ENCODE peak calls at places on chromosome 22, in four cellular contexts. K, Q, A and S are unnamed samples.

GRCh38 chr22:31153357-31153756 is 6.6 kb upstream of the RNF185 start:
- DNase-seq in K (no peak), Q (no peak), A (no peak), S (no peak)

GRCh38 chr22:50694099-50694498 is 21.5 kb downstream of the SHANK3 start:
- DNase-seq in K (no peak), Q (no peak), A (no peak), S (peak; percentile 2)

GRCh38 chr22:47196881-47197701 is 434.6 kb downstream of the TBC1D22A start:
- DNase-seq in K (no peak), Q (no peak), A (no peak), S (no peak)

GRCh38 chr22:43642319-43642718 is 169.8 kb downstream of the EFCAB6 start:
- DNase-seq in K (no peak), Q (no peak), A (no peak), S (no peak)

GRCh38 chr22:43853328-43853931 is 8.9 kb downstream of the SULT4A1 start:
- DNase-seq in K (no peak), Q (no peak), A (no peak), S (no peak)

GRCh38 chr22:49325531-49326395 is 501.9 kb downstream of the BRD1 start:
- DNase-seq in K (no peak), Q (no peak), A (no peak), S (no peak)

GRCh38 chr22:21009638-21010425 is 5.1 kb upstream of the P2RX6 start:
- DNase-seq in K (no peak), Q (no peak), A (no peak), S (no peak)

GRCh38 chr22:38497869-38498268 is 8.2 kb downstream of the DDX17 start:
- DNase-seq in K (no peak), Q (no peak), A (no peak), S (no peak)

GRCh38 chr22:35930933-35931332 is 97.7 kb downstream of the RBFOX2 start:
- DNase-seq in K (no peak), Q (no peak), A (no peak), S (no peak)

GRCh38 chr22:25125693-25126357 is 73.8 kb upstream of the CRYBB3 start:
- DNase-seq in K (no peak), Q (no peak), A (no peak), S (no peak)

GRCh38 chr22:33044059-33044458 is 14.1 kb downstream of the SYN3 start:
- DNase-seq in K (no peak), Q (no peak), A (no peak), S (no peak)

GRCh38 chr22:32606181-32606580 is 131.6 kb downstream of the FBXO7 start:
- DNase-seq in K (no peak), Q (no peak), A (no peak), S (no peak)

GRCh38 chr22:29290061-29290460 is 16.4 kb upstream of the GAS2L1 start:
- DNase-seq in K (no peak), Q (no peak), A (no peak), S (no peak)

GRCh38 chr22:38021201-38021600 is 36.0 kb upstream of the PICK1 start:
- DNase-seq in K (no peak), Q (no peak), A (no peak), S (no peak)

GRCh38 chr22:45969414-45969799 is 7.6 kb downstream of the WNT7B start:
- DNase-seq in K (no peak), Q (no peak), A (no peak), S (no peak)

GRCh38 chr22:39239561-39240423 is 5.0 kb downstream of the PDGFB start:
- DNase-seq in K (no peak), Q (no peak), A (no peak), S (peak; percentile 92)

GRCh38 chr22:20155330-20156041 is 4.6 kb upstream of the CCDC188 start:
- DNase-seq in K (peak; percentile 66), Q (no peak), A (no peak), S (peak; percentile 43)

GRCh38 chr22:18048041-18048440 is 23.7 kb upstream of the MICAL3 start:
- DNase-seq in K (no peak), Q (no peak), A (no peak), S (no peak)

GRCh38 chr22:43001271-43002197 is 13.4 kb downstream of the PACSIN2 start:
- DNase-seq in K (no peak), Q (no peak), A (no peak), S (no peak)

GRCh38 chr22:20881231-20881630 is 22.4 kb downstream of the SNAP29 start:
- DNase-seq in K (no peak), Q (no peak), A (no peak), S (no peak)

GRCh38 chr22:42745118-42745517 is 24.4 kb upstream of the A4GALT start:
- DNase-seq in K (no peak), Q (no peak), A (no peak), S (no peak)

GRCh38 chr22:19691007-19691720 is 23.1 kb upstream of the SEPTIN5 start:
- DNase-seq in K (no peak), Q (no peak), A (no peak), S (no peak)

GRCh38 chr22:19066531-19067271 is 55.5 kb downstream of the DGCR2 start:
- DNase-seq in K (no peak), Q (no peak), A (no peak), S (no peak)

GRCh38 chr22:25970348-25970995 is 198.8 kb upstream of the SEZ6L start:
- DNase-seq in K (peak; percentile 37), Q (no peak), A (no peak), S (no peak)

GRCh38 chr22:49368976-49369725 is 458.5 kb downstream of the BRD1 start:
- DNase-seq in K (no peak), Q (no peak), A (no peak), S (peak; percentile 21)

GRCh38 chr22:24430431-24431308 is 3.3 kb downstream of the ADORA2A start:
- DNase-seq in K (peak; percentile 22), Q (no peak), A (no peak), S (no peak)

GRCh38 chr22:29269731-29270474 is 1.8 kb downstream of the EWSR1 start:
- DNase-seq in K (no peak), Q (no peak), A (no peak), S (no peak)

GRCh38 chr22:36411589-36412258 is 24.0 kb upstream of the MYH9 start:
- DNase-seq in K (no peak), Q (peak; percentile 12), A (no peak), S (peak; percentile 81)

GRCh38 chr22:50341977-50342650 is 1.0 kb upstream of the PPP6R2 start:
- DNase-seq in K (peak; percentile 91), Q (peak; percentile 82), A (peak; percentile 90), S (peak; percentile 92)

GRCh38 chr22:42937164-42937854 is 77.6 kb downstream of the PACSIN2 start:
- DNase-seq in K (no peak), Q (no peak), A (no peak), S (peak; percentile 65)